ENCODE peak calls at places on chromosomes 13 and 19, in seven cellular contexts. Q, E, N, Y, R, O and P are unnamed samples. For H3K36me3 and H3K9me3, the result is how much of the 10 kb centered on the place peaks cover.

GRCh38 chr13:31200636-31200970 is 828 bp downstream of the B3GLCT start:
- DNase-seq in Q (peak), R (peak), O (peak), N (peak), E (peak), Y (peak), P (peak)

GRCh38 chr13:94009696-94010095 is 469.8 kb downstream of the DCT start:
- DNase-seq in Q (no peak), R (no peak), Y (no peak), E (no peak), O (no peak), N (no peak), P (no peak)

GRCh38 chr13:58165617-58166016 is 534.1 kb downstream of the PCDH17 start:
- DNase-seq in Y (no peak), O (no peak), Q (no peak), N (no peak), E (no peak), R (no peak), P (no peak)

GRCh38 chr13:105660550-105660949 is 874.9 kb downstream of the EFNB2 start:
- DNase-seq in E (no peak), R (no peak), N (no peak), Q (no peak), O (no peak), Y (no peak), P (no peak)

GRCh38 chr13:64782459-64782858 is 2447.7 kb downstream of the PCDH9 start:
- DNase-seq in Q (no peak), Y (no peak), E (no peak), R (no peak), N (no peak), O (no peak), P (no peak)

GRCh38 chr13:38970380-38971051 is 20.1 kb downstream of the STOML3 start:
- DNase-seq in R (no peak), E (no peak), Y (no peak), Q (no peak), O (no peak), N (no peak), P (no peak)

GRCh38 chr19:42122691-42123607 is 9.3 kb downstream of the POU2F2 start:
- DNase-seq in N (no peak), Q (no peak), E (no peak), Y (no peak), R (no peak), O (no peak), P (no peak)

GRCh38 chr19:512548-513365 is 5.5 kb downstream of the TPGS1 start:
- DNase-seq in Y (no peak), Q (no peak), E (no peak), O (no peak), N (no peak), R (peak), P (no peak)

GRCh38 chr13:110714798-110715394 is 1.4 kb downstream of the ING1 start:
- DNase-seq in E (peak), N (peak), Q (peak), R (peak), O (peak), Y (peak), P (peak)

GRCh38 chr19:7349961-7350711 is 1.4 kb downstream of the ARHGEF18 start:
- DNase-seq in Y (no peak), E (no peak), O (no peak), R (no peak), Q (peak), N (no peak), P (no peak)

GRCh38 chr19:20664917-20665781 is 3.8 kb upstream of the ZNF626 start:
- DNase-seq in Y (peak), E (peak), N (peak), Q (no peak), O (peak), R (no peak), P (no peak)

DNA sequence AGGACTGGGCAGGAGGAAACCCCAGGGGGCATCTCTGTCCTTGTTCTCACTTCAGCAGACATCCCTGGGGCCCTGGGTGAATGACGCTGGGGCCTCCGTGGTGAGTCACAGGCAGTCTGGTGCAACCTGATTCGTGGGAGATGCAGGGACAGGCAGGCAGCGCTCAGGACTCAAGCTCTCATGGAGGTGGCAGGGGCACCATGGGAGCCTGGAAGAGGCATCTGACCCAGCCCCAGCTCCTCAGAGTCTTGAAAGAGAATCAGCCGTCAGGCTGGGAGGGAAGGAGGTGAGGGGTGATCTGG is 14.0 kb upstream of the PTOV1 start:
- DNase-seq in Q (no peak), R (no peak), N (no peak), Y (no peak), E (no peak), O (no peak), P (no peak)
- H3K36me3 ChIP-seq in Q (under half), R (half or more), N (under half), Y (under half), E (under half), O (half or more), P (half or more)

DNA sequence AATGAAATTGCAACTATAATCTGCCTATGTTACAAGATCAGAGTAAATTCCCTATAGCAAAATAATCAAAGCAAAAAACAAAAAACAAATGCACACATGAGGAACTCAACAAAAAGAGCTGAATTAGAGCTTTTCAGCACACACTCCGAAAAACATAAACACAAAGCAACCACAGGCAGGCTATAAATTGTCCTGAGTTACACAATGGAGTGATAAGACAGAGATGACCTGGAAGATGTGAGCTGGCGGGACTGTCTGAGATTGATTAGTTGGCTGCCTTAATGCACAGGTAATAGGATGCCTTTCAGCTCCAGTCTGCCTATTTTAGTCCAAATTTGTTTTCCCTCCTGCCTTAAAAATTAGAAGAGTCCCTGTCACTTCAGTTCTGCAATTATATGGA is 159.0 kb upstream of the FNDC3A start:
- DNase-seq in R (no peak), E (no peak), Y (no peak), N (no peak), O (no peak), Q (no peak), P (no peak)
- H3K9me3 ChIP-seq in R (under half), E (under half), Y (under half), N (under half), O (under half), Q (under half), P (under half)

GRCh38 chr13:51733656-51734334 is 70.2 kb downstream of the DHRS12 start:
- DNase-seq in E (no peak), Q (no peak), N (peak), Y (no peak), R (no peak), O (no peak), P (peak)
- TF ChIP-seq CTCF in E (no peak), Q (peak), N (no peak), Y (no peak), R (no peak), O (no peak), P (no peak)

DNA sequence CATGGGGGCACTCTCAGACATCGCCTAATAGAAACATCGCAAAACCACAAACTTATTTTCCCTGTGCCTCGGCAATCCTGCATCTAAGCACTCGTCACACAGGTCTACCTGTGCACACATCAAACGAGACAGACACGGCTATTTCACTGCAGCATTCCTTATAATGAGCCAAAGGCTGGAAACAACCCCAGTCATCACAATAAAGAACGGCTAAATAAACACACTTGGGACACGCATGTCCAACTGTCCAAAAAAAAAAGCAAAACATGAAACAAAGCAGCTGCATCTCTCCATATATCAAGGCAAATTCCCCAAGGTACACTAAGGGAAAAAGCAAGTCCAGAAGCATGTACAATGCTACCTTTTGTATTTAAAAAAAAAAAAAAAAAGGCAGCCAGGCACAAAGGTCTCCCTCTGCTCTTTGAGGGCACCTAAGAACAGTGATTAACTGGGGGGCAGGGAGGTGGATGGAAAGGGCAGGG is 27.2 kb upstream of the CCNP start:
- DNase-seq in N (no peak), Y (no peak), O (no peak), Q (no peak), R (no peak), E (no peak), P (no peak)
- H3K36me3 ChIP-seq in N (under half), Y (under half), O (half or more), Q (under half), R (half or more), E (under half), P (under half)

GRCh38 chr13:79328510-79328909 is 77.5 kb downstream of the RBM26 start:
- DNase-seq in Y (no peak), O (no peak), Q (no peak), N (no peak), R (no peak), E (no peak), P (no peak)
- H3K9me3 ChIP-seq in Y (under half), O (under half), Q (under half), N (under half), R (under half), E (under half), P (under half)

DNA sequence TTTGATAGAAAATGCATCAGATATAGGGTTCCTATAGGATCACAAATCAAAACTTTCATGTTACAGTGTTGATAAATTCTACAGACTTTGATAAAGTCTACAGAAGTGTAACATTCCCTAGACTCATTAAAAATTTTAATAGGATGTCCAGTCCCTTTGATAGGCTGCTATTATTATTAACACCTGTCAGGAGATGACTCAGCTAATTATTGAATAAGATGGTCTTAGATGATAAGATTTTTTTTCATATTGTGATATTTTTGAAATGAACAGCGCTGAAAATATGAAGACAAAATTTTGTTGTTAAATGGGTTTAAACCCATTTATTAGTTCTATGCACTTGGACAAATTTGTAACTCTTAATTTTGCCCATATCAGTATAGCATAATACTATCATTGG is 356.8 kb upstream of the SLITRK1 start:
- DNase-seq in N (no peak), Q (no peak), O (no peak), Y (no peak), R (no peak), E (no peak), P (no peak)
- TF ChIP-seq CTCF in N (no peak), Q (no peak), O (no peak), Y (no peak), R (no peak), E (no peak), P (no peak)

GRCh38 chr19:14715841-14716240 is 26.0 kb downstream of the ZNF333 start:
- DNase-seq in R (no peak), O (no peak), Q (no peak), Y (no peak), N (no peak), E (no peak), P (no peak)

GRCh38 chr19:14718522-14719113 is 28.8 kb downstream of the ZNF333 start:
- DNase-seq in Q (no peak), E (no peak), N (no peak), O (no peak), Y (no peak), R (no peak), P (no peak)

GRCh38 chr19:14722127-14722526 is 32.3 kb downstream of the ZNF333 start:
- DNase-seq in Y (no peak), N (no peak), O (no peak), Q (no peak), E (no peak), R (no peak), P (no peak)

DNA sequence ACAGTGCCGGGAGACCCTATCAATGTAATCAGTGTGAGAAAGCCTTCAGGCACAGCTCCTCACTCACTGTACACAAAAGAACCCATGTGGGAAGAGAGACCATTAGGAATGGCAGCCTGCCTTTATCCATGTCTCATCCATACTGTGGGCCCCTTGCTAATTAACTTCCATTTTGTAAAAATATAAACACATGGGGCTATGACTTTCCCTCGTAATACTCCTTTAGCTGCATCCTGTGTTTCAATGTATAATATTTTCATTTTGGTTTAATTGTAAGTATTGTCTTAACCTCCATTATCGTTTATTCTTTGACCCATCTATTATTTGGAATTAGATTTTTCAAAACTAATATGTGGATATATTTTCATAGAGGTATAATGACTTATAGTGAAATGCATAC is 29.3 kb downstream of the ZNF333 start:
- DNase-seq in N (no peak), E (no peak), O (no peak), R (no peak), Y (no peak), Q (no peak), P (no peak)
- H3K36me3 ChIP-seq in N (under half), E (under half), O (half or more), R (under half), Y (half or more), Q (under half), P (under half)

DNA sequence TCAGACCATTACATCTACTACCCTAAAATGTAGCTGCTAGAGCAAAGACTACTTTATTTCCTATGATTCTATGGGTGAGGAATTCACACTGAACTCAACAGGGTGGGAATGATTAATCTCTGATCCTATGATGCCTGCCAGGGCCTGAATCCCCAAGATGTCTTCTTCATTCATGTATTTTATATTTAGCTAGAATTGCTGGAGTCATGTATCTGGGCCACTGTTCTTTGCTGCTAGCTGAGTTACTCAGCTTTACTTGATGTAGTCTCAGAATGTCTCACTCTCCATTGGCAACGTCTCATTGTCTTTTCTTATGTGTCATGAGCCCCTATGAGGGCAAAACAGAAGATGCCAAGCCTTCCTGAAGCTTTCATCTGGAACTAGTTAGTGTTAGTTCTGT is 21.1 kb downstream of the ZNF582 start:
- DNase-seq in N (no peak), Q (no peak), E (no peak), Y (no peak), O (no peak), R (no peak), P (no peak)
- H3K9me3 ChIP-seq in N (under half), Q (under half), E (under half), Y (half or more), O (under half), R (under half), P (under half)

GRCh38 chr19:33438016-33438671 is 64.6 kb downstream of the CEBPG start:
- DNase-seq in R (peak), Q (peak), O (peak), N (peak), E (no peak), Y (no peak), P (no peak)
- TF ChIP-seq CTCF in R (no peak), Q (peak), O (peak), N (no peak), E (peak), Y (no peak), P (no peak)

GRCh38 chr19:47758433-47758784 is 13.1 kb downstream of the NOP53 start:
- DNase-seq in N (no peak), R (no peak), O (no peak), E (no peak), Q (no peak), Y (no peak), P (no peak)
- H3K36me3 ChIP-seq in N (under half), R (half or more), O (half or more), E (under half), Q (under half), Y (under half), P (under half)